ENCODE peak calls at places on chromosomes 2 and 18, in four cellular contexts. Y is CD4-positive, CD25-positive, alpha-beta regulatory T cell; U is uterus; T is CD4-positive, alpha-beta T cell. F is an unnamed sample. For H3K9me3, the result is how much of the 10 kb centered on the place peaks cover.

GRCh38 chr2:46806526-46806925 is 109.1 kb downstream of the MCFD2 start:
- DNase-seq in Y (no peak), U (no peak), T (no peak), F (no peak)

GRCh38 chr18:10094154-10094553 is 180.3 kb downstream of the VAPA start:
- DNase-seq in Y (no peak), U (no peak), T (no peak), F (no peak)

GRCh38 chr18:34697891-34698290 is 12.2 kb upstream of the DTNA start:
- DNase-seq in Y (no peak), U (no peak), T (no peak), F (no peak)

GRCh38 chr2:86746903-86747302 is 26.8 kb downstream of the RMND5A start:
- DNase-seq in Y (no peak), U (no peak), T (no peak), F (no peak)

GRCh38 chr2:189576361-189576760 is 4.2 kb downstream of the SLC40A1 start:
- DNase-seq in Y (no peak), U (peak), T (no peak), F (no peak)

GRCh38 chr2:173651891-173652290 is 297.2 kb downstream of the CDCA7 start:
- DNase-seq in Y (no peak), U (no peak), T (no peak), F (no peak)

GRCh38 chr2:113216891-113217454 is 43.2 kb downstream of the PSD4 start:
- DNase-seq in Y (no peak), U (no peak), T (no peak), F (no peak)

GRCh38 chr18:13389491-13390131 is 171.1 kb downstream of the LDLRAD4 start:
- DNase-seq in Y (no peak), U (no peak), T (no peak), F (no peak)

GRCh38 chr2:64524604-64525322 is 635 bp downstream of the AFTPH start:
- DNase-seq in Y (peak), U (peak), T (no peak), F (no peak)

GRCh38 chr2:181813963-181814565 is 77.5 kb upstream of the ITPRID2 start:
- DNase-seq in Y (no peak), U (no peak), T (no peak), F (no peak)

GRCh38 chr2:30316408-30316807 is 85.1 kb downstream of the LBH start:
- DNase-seq in Y (no peak), U (no peak), T (no peak), F (no peak)

GRCh38 chr2:171675810-171676345 is 11.4 kb upstream of the DYNC1I2 start:
- DNase-seq in Y (no peak), U (no peak), T (no peak), F (no peak)

GRCh38 chr2:216618785-216619184 is 14.4 kb upstream of the IGFBP2 start:
- DNase-seq in Y (no peak), U (no peak), T (no peak), F (no peak)

GRCh38 chr2:105876191-105876590 is 131.5 kb downstream of the NCK2 start:
- DNase-seq in Y (no peak), U (no peak), T (no peak), F (no peak)

GRCh38 chr2:240502059-240502429 is 55.7 kb downstream of the ANKMY1 start:
- DNase-seq in Y (no peak), U (no peak), T (no peak), F (no peak)

GRCh38 chr2:240913810-240914644 is 7.9 kb downstream of the CROCC2 start:
- DNase-seq in Y (peak), U (peak), T (peak), F (peak)

GRCh38 chr18:61333271-61333745 is at the start of gene CDH20:
- DNase-seq in Y (no peak), U (no peak), T (no peak), F (no peak)

GRCh38 chr18:39627936-39628335 is 2062.3 kb upstream of the CELF4 start:
- DNase-seq in Y (no peak), U (no peak), T (no peak), F (no peak)

GRCh38 chr2:171762879-171763573 is 75.8 kb downstream of the DYNC1I2 start:
- DNase-seq in Y (no peak), U (no peak), T (no peak), F (no peak)

GRCh38 chr2:72745679-72746368 is 80.0 kb downstream of the EXOC6B start:
- DNase-seq in Y (peak), U (no peak), T (no peak), F (no peak)

GRCh38 chr2:38722271-38723115 is 28.7 kb downstream of the SRSF7 start:
- DNase-seq in Y (peak), U (peak), T (no peak), F (no peak)

GRCh38 chr2:99680946-99681345 is 191.1 kb upstream of the REV1 start:
- DNase-seq in Y (no peak), U (no peak), T (no peak), F (no peak)

GRCh38 chr2:10933700-10934225 is 22.0 kb downstream of the KCNF1 start:
- DNase-seq in Y (no peak), U (no peak), T (no peak), F (no peak)

GRCh38 chr2:120863661-120864320 is 128.1 kb downstream of the GLI2 start:
- DNase-seq in Y (no peak), U (peak), T (no peak), F (no peak)

GRCh38 chr2:136104977-136105376 is 13.0 kb downstream of the CXCR4 start:
- DNase-seq in Y (no peak), U (no peak), T (no peak), F (no peak)

GRCh38 chr2:196063773-196064172 is 4.9 kb downstream of the DNAH7 start:
- DNase-seq in Y (no peak), U (no peak), T (no peak), F (no peak)

GRCh38 chr18:37608876-37609275 is 43.3 kb upstream of the CELF4 start:
- DNase-seq in Y (no peak), U (no peak), T (no peak), F (no peak)

GRCh38 chr2:232634319-232635150 is 1.1 kb downstream of the EFHD1 start:
- DNase-seq in Y (no peak), U (peak), T (no peak), F (no peak)

GRCh38 chr2:236105955-236106607 is 62.1 kb downstream of the GBX2 start:
- DNase-seq in Y (no peak), U (no peak), T (no peak), F (no peak)

GRCh38 chr2:204051999-204052558 is 115.5 kb downstream of the ICOS start:
- DNase-seq in Y (no peak), U (no peak), T (no peak), F (no peak)

GRCh38 chr2:201978988-201979387 is 54.7 kb upstream of the FZD7 start:
- DNase-seq in Y (no peak), U (no peak), T (no peak), F (no peak)

GRCh38 chr2:152481881-152482280 is 146.9 kb downstream of the FMNL2 start:
- DNase-seq in Y (no peak), U (no peak), T (no peak), F (no peak)

GRCh38 chr2:206208900-206209299 is 49.2 kb downstream of the EEF1B2 start:
- DNase-seq in Y (no peak), U (no peak), T (no peak), F (no peak)

GRCh38 chr2:215171826-215172225 is 33.4 kb upstream of the ABCA12 start:
- DNase-seq in Y (no peak), U (no peak), T (no peak), F (no peak)

GRCh38 chr18:8741524-8741923 is 36.2 kb downstream of the MTCL1 start:
- DNase-seq in Y (no peak), U (no peak), T (no peak), F (no peak)
- H3K9me3 ChIP-seq in Y (under half), U (under half), T (under half), F (under half)

GRCh38 chr2:176156959-176157498 is at the start of gene HOXD3:
- DNase-seq in Y (no peak), U (no peak), T (no peak), F (no peak)

GRCh38 chr2:176156301-176156958 is 677 bp upstream of the HOXD3 start:
- DNase-seq in Y (no peak), U (no peak), T (no peak), F (no peak)

GRCh38 chr2:176158306-176158643 is 1.2 kb downstream of the HOXD3 start:
- DNase-seq in Y (no peak), U (no peak), T (no peak), F (no peak)

GRCh38 chr2:176158855-176159677 is 2.0 kb downstream of the HOXD3 start:
- DNase-seq in Y (no peak), U (no peak), T (no peak), F (no peak)

DNA sequence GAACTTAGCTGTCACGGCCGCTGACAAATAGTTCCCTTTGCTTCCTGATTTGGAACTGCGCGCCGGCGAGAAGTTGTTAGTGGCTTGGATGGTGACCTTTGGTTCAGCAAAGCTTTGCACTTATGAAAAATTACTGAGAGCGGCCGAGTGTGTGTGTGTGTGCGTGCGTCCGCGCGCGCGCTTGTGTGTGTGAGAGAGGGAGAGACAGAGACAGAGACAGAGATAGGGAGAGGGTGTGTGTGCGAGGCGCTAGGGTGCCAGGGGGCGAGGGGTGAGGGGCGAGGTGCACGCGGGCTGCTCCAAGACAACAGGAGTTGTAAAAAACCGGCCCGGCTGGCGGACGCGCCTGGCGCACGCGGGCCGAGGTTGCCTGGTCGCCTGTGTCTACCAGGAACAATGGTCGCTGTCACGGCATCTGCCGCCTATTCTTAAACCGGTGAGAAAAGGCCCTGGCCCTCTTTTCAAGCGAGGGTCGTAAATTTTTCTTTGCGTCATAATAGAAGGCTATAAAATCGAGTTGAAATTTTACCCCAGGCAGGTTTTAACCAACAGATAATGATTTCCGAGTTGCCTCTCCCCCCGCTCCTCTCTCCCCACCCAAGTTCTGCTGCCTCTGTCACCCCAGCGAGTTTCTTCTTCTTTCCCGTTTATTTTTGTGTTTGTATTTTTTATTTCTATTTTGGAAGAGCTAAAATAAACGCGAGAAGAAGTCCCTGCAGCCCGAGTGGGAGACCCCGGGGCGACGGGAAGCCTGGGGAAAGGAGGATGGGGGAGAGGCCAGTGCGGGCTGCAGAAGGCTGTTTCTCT is 595 bp downstream of the HOXD3 start:
- DNase-seq in Y (no peak), U (no peak), T (no peak), F (no peak)
- H3K9me3 ChIP-seq in Y (under half), U (under half), T (under half), F (under half)

GRCh38 chr2:239178954-239179353 is 221.9 kb downstream of the HDAC4 start:
- DNase-seq in Y (no peak), U (peak), T (no peak), F (no peak)

GRCh38 chr2:239179851-239180371 is 220.9 kb downstream of the HDAC4 start:
- DNase-seq in Y (no peak), U (no peak), T (no peak), F (peak)

GRCh38 chr2:239178484-239178883 is 222.3 kb downstream of the HDAC4 start:
- DNase-seq in Y (no peak), U (peak), T (no peak), F (no peak)

GRCh38 chr2:239177325-239177724 is 223.5 kb downstream of the HDAC4 start:
- DNase-seq in Y (no peak), U (peak), T (no peak), F (no peak)

DNA sequence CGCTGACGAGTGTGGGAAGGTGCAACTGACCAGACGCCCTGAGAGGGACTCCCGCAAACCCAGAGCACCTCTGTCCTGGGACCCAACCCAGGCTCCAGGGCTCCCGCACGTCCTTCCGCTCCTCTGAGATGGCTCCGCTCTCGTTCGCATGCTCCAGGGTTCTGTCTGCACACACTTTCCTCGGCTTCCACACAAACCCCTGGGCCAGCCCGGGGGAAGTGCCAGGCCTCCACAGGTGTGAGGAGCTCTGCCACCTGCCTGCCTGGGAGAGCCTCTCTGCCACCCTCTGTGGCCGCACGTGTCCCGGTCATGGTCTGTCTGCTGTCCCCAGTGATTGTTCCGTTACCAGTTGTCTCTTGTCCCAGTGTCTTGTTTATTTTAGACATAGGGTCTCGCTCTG is 222.9 kb downstream of the HDAC4 start:
- DNase-seq in Y (no peak), U (peak), T (no peak), F (peak)
- H3K9me3 ChIP-seq in Y (under half), U (under half), T (under half), F (under half)

DNA sequence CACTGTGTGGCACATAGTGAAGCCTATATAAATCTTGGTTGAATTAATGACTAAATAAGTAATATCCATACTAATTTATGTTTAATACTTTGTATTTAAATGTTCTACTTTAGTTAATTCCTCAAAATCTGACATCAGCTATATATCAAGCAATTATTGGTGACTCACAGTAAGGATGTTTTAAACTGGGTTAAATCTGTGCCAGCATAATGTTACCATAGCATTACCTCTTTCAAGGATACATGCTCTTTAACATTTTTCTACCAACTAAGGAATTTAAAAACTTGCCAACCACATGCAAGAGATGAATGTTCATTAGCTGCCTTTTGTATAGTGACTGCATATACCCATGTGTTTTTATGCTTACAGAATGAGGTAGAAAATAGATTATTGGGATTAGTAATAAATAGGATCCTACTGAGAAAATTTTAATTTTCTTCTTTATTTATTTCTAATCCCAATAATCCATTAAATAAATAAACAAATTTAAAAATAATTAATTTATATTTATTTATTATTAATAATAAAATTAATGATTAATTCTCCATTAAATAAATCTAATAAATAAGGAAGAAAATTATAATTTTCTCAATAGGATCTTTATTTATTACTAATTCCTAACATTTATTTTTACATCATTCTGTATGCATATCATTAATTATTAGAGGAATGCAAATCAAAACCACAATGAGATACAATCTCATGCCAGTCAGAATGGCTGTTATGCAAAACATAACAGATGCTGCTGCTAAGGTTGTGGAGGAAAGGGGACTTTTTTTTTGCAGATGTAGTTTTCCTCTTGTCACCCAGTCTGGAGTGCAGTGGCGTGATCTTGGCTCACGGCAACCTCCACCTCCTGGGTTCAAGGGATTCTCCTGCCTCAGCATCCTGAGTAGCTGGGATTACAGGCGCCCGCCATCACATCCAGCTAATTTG is 410.7 kb upstream of the DSEL start:
- DNase-seq in Y (no peak), U (no peak), T (no peak), F (no peak)
- H3K9me3 ChIP-seq in Y (under half), U (under half), T (under half), F (under half)

DNA sequence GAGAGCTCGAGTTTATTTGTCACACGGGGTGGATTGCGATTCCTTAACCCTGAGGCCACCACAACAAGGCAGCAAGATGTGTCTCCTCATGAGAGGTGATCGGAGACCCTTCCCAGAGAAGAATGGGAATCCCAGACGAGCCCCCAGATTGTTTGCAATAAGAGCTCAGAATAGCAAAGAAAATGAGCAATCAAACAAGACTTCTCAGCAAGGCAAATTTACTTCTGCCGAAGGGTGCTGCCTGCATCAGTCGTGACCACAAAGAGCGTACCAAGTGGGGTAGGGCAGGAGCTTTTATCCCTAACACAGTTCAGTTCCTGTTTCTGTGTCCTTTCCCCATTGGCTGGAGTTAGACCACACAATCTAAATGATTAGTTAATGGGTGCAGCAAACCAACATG is 237.5 kb upstream of the SYT4 start:
- DNase-seq in Y (no peak), U (no peak), T (no peak), F (no peak)
- H3K9me3 ChIP-seq in Y (under half), U (under half), T (under half), F (under half)

GRCh38 chr2:130728549-130729310 is at the start of gene GPR148:
- DNase-seq in Y (peak), U (no peak), T (no peak), F (no peak)

GRCh38 chr2:130729311-130730299 is 735 bp downstream of the GPR148 start:
- DNase-seq in Y (peak), U (no peak), T (no peak), F (no peak)

GRCh38 chr2:130727286-130727924 is 1.5 kb upstream of the GPR148 start:
- DNase-seq in Y (peak), U (peak), T (peak), F (peak)

GRCh38 chr2:130726614-130727180 is 2.2 kb upstream of the GPR148 start:
- DNase-seq in Y (no peak), U (no peak), T (no peak), F (no peak)

GRCh38 chr2:130728007-130728454 is 839 bp upstream of the GPR148 start:
- DNase-seq in Y (no peak), U (no peak), T (no peak), F (no peak)
- H3K9me3 ChIP-seq in Y (under half), U (under half), T (under half), F (under half)

F was measured in T-helper 17 cell.